ENCODE peak calls at places on chromosomes 11 and 22, in eight cellular contexts. L, P, T, G, K, O, Y and E are unnamed samples.

GRCh38 chr11:100719362-100719761 is 32.3 kb downstream of the ARHGAP42 start:
- DNase-seq in L (no peak), Y (no peak), P (no peak), G (no peak), O (peak), K (no peak), T (peak), E (no peak)

GRCh38 chr11:120207517-120207916 is 3.3 kb upstream of the OAF start:
- DNase-seq in O (no peak), Y (no peak), P (no peak), T (no peak), G (no peak), K (no peak), L (no peak), E (no peak)

GRCh38 chr22:22692707-22693530 is 48.5 kb downstream of the GGTLC2 start:
- DNase-seq in K (peak), L (peak), O (peak), G (peak), T (peak), P (peak), Y (peak), E (peak)

GRCh38 chr11:118132385-118133151 is 20.1 kb downstream of the SCN4B start:
- DNase-seq in P (no peak), O (no peak), L (no peak), G (no peak), K (no peak), T (no peak), Y (no peak), E (no peak)

GRCh38 chr22:49975543-49976389 is 15.2 kb downstream of the PIM3 start:
- DNase-seq in K (peak), O (peak), L (peak), G (peak), P (no peak), T (no peak), Y (peak), E (peak)

GRCh38 chr11:125381499-125381898 is 114.6 kb downstream of the FEZ1 start:
- DNase-seq in T (no peak), L (no peak), O (no peak), K (no peak), G (no peak), Y (no peak), P (no peak), E (peak)

GRCh38 chr22:24583221-24583971 is 9.5 kb downstream of the LRRC75B start:
- DNase-seq in G (no peak), P (no peak), K (no peak), L (no peak), O (peak), Y (no peak), T (peak), E (peak)

GRCh38 chr11:37811349-37811748 is 1213.3 kb upstream of the RAG2 start:
- DNase-seq in P (no peak), T (no peak), K (no peak), G (no peak), L (no peak), O (no peak), Y (no peak), E (no peak)

GRCh38 chr11:74951241-74951640 is 2.2 kb downstream of the SPCS2 start:
- DNase-seq in G (no peak), L (no peak), O (no peak), K (peak), Y (no peak), P (no peak), T (no peak), E (no peak)
- H3K27ac ChIP-seq in G (no peak), L (no peak), O (no peak), K (peak), Y (no peak), P (no peak), T (no peak), E (no peak)

DNA sequence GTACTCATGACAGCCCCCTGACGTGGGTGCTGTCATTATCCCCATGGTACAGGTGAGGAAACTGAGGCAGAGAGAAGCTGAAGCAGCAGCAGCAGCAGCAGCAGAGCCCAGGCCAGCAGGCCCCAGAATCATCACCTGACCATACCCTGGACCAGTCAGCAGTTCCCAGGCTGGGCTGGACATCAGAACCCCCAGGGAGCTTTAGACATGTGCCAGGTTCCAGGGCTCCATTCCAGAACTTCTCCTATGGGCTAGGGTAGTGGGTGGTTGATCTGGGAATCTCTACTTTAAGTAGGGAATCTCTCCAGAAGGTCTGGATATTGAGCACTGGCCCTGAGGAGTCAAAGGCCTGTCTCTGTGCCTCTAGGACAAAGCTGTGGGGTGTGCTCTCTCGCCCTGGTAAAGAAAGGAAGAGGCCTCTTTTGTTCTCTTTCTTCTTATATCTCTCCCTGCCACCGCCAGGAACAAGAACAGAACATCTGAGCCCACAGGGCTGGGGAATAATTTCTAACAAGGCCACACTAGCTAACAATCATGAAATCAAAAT is 26.6 kb downstream of the MAFF start:
- DNase-seq in K (no peak), O (no peak), P (no peak), T (no peak), Y (no peak), G (no peak), L (no peak), E (no peak)
- TF ChIP-seq CTCF in K (no peak), O (no peak), P (no peak), T (no peak), Y (no peak), G (no peak), L (no peak), E (no peak)

DNA sequence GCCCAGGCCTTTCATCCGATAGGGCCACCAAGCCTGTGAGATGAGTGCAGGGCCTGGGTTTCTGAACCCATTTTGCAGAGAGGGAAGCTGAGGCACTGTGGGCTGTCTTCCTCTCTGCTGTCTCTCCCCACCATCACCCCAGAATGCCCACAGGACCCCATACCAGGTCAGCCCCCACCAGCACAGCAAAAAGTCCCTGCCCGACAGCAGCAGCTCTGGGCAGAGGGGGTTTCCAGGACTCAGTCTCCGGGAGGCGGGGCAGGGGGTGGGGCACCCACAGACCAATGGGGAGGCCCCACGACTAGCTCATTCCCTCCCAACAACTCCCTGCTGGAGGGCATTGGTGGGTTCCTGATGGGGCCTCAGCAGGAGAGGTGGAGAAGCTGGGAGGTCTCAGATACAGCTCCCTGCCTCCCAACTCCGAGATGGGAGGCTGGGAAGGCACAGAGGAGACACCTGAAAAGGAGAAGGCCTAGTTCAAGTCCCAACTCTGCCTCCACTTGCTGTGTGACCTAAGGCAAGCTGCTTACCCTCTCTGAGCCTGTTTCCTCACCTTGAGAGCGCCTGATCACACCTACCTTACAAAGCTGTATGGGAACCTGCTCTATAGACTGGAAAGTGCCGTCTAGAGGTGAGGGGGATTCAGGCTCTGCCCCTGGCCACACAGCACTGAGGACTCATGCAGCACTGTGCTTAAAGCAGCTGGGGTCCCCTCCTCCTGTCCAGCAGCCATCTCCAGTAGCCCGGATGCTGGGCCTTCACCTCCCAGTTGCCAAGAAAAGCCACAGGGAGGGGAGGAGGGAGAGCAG is 3.5 kb downstream of the CBX7 start:
- DNase-seq in K (peak), G (peak), P (no peak), T (peak), O (no peak), Y (peak), L (peak), E (no peak)
- H3K27ac ChIP-seq in K (peak), G (no peak), P (peak), T (no peak), O (no peak), Y (peak), L (peak), E (peak)

GRCh38 chr11:46220313-46220712 is 57.1 kb upstream of the CREB3L1 start:
- DNase-seq in Y (no peak), O (no peak), T (no peak), G (no peak), K (no peak), L (no peak), P (no peak), E (no peak)

GRCh38 chr11:46223252-46223513 is 54.3 kb upstream of the CREB3L1 start:
- DNase-seq in T (no peak), G (no peak), O (no peak), K (no peak), Y (no peak), L (no peak), P (no peak), E (no peak)

GRCh38 chr11:46216765-46217089 is 60.7 kb upstream of the CREB3L1 start:
- DNase-seq in K (no peak), G (no peak), P (no peak), O (no peak), Y (no peak), T (no peak), L (no peak), E (no peak)

GRCh38 chr11:46222485-46223251 is 54.8 kb upstream of the CREB3L1 start:
- DNase-seq in O (no peak), P (no peak), Y (no peak), T (no peak), K (no peak), G (peak), L (no peak), E (no peak)
- TF ChIP-seq CTCF in O (peak), P (no peak), Y (no peak), T (no peak), K (no peak), G (no peak), L (no peak), E (no peak)

DNA sequence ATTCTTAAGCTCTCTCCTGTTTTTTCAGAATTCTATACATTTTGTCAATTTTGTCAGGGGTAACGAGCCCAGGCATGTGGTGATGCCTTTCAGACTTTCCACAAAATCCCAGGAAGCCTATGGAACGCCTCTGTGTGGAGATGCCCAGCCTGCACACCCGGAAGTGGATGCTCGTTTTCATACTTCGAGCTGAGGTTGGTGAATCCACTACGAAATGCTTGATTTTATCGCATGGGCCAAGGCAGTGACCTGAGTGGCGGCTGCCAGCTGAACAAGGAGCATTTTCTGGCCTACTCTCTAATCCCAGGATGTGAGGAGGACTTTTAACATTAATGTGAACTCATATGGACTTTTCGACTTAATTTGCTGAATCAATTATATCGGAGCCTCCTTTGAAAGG is 426.7 kb upstream of the B3GAT1 start:
- DNase-seq in T (no peak), G (no peak), L (no peak), K (no peak), Y (no peak), P (no peak), O (no peak), E (no peak)
- H3K27ac ChIP-seq in T (no peak), G (no peak), L (no peak), K (no peak), Y (no peak), P (no peak), O (no peak), E (no peak)